ENCODE peak calls at places on chromosomes 12 and 14, in eight cellular contexts. L is Daoy; X is adrenal gland; Q is activated T-helper 2 cell treated with anti-CD3 and anti-CD28 coated beads, Interferon-gamma antibody, Interleukin-2, Interleukin-4, amounts not matched to agents 10 μg/mL and 5 μg/mL and 100 μg/mL, durations not matched to agents 14 hours and 24 hours and 36 hours; O is H54; U is activated CD8-positive, alpha-beta memory T cell treated with anti-CD3 and anti-CD28 coated beads, Interleukin-2, amount 50 U/mL, for 48 hours; C is CD4-positive, CD25-positive, alpha-beta regulatory T cell; Y is AG10803. S is an unnamed sample.

GRCh38 chr14:60356921-60357550 is 108.0 kb downstream of the PPM1A start:
- DNase-seq in L (no peak), X (no peak), Q (no peak), O (no peak), U (no peak), C (no peak), Y (no peak), S (no peak)

GRCh38 chr12:46442723-46443122 is 70.2 kb upstream of the SLC38A2 start:
- DNase-seq in L (no peak), X (no peak), Q (no peak), O (no peak), U (no peak), C (no peak), Y (no peak), S (no peak)

GRCh38 chr12:85733441-85733840 is 102.8 kb downstream of the RASSF9 start:
- DNase-seq in L (peak), X (no peak), Q (no peak), O (no peak), U (no peak), C (no peak), Y (peak), S (peak)

GRCh38 chr12:5260591-5261086 is 171.3 kb upstream of the NTF3 start:
- DNase-seq in L (no peak), X (no peak), Q (no peak), O (no peak), U (no peak), C (no peak), Y (no peak), S (no peak)

GRCh38 chr12:120573560-120573959 is 7.6 kb downstream of the POP5 start:
- DNase-seq in L (no peak), X (no peak), Q (no peak), O (no peak), U (no peak), C (no peak), Y (no peak), S (peak)

GRCh38 chr14:22070119-22070982 is 396.7 kb upstream of the OR4E1 start:
- DNase-seq in L (peak), X (peak), Q (peak), O (no peak), U (peak), C (peak), Y (no peak), S (peak)

GRCh38 chr12:89461649-89462612 is 62.7 kb downstream of the GALNT4 start:
- DNase-seq in L (peak), X (no peak), Q (no peak), O (no peak), U (no peak), C (no peak), Y (peak), S (peak)

GRCh38 chr12:50074936-50075807 is 10.0 kb upstream of the SMARCD1 start:
- DNase-seq in L (peak), X (peak), Q (peak), O (peak), U (peak), C (peak), Y (peak), S (peak)

GRCh38 chr14:68941820-68942219 is 37.3 kb downstream of the ACTN1 start:
- DNase-seq in L (peak), X (peak), Q (no peak), O (peak), U (no peak), C (no peak), Y (peak), S (peak)

GRCh38 chr14:49863483-49864262 is 11.1 kb upstream of the NEMF start:
- DNase-seq in L (no peak), X (peak), Q (no peak), O (no peak), U (no peak), C (no peak), Y (no peak), S (no peak)

S was measured in HT1080.